ENCODE peak calls at places on chromosomes 1 and 21, in six cellular contexts. D is spleen; V is naive thymus-derived CD4-positive, alpha-beta T cell; F is HCT116; B is right atrium auricular region; H is aorta. G is an unnamed sample.

GRCh38 chr21:44814498-44815023 is 3.3 kb downstream of the SUMO3 start:
- DNase-seq in D (no peak), V (no peak), F (no peak), B (no peak), H (no peak), G (no peak)

GRCh38 chr1:43069481-43070050 is 102.5 kb downstream of the EBNA1BP2 start:
- DNase-seq in D (no peak), V (no peak), F (no peak), B (no peak), H (no peak), G (no peak)

GRCh38 chr21:33047231-33047630 is 21.5 kb downstream of the OLIG2 start:
- DNase-seq in D (no peak), V (no peak), F (no peak), B (no peak), H (no peak), G (no peak)

GRCh38 chr1:233606813-233607212 is 7.1 kb upstream of the KCNK1 start:
- DNase-seq in D (no peak), V (no peak), F (no peak), B (no peak), H (no peak), G (no peak)

GRCh38 chr1:247146671-247147070 is 25.1 kb downstream of the ZNF124 start:
- DNase-seq in D (no peak), V (no peak), F (no peak), B (no peak), H (no peak), G (no peak)

GRCh38 chr21:34180826-34181359 is 107.5 kb downstream of the MRPS6 start:
- DNase-seq in D (no peak), V (no peak), F (no peak), B (no peak), H (no peak), G (no peak)

GRCh38 chr1:227892930-227893695 is 54.6 kb downstream of the WNT9A start:
- DNase-seq in D (no peak), V (no peak), F (no peak), B (peak; percentile 47), H (no peak), G (no peak)

GRCh38 chr1:234958066-234958701 is 170.5 kb downstream of the TOMM20 start:
- DNase-seq in D (no peak), V (no peak), F (no peak), B (peak; percentile 56), H (no peak), G (no peak)

GRCh38 chr1:19444399-19445021 is 40.8 kb downstream of the CAPZB start:
- DNase-seq in D (no peak), V (no peak), F (no peak), B (no peak), H (no peak), G (no peak)

GRCh38 chr1:192766009-192766625 is 42.7 kb upstream of the RGS2 start:
- DNase-seq in D (no peak), V (no peak), F (no peak), B (no peak), H (no peak), G (no peak)

GRCh38 chr1:91900538-91900937 is 14.6 kb upstream of the TGFBR3 start:
- DNase-seq in D (no peak), V (no peak), F (no peak), B (no peak), H (no peak), G (no peak)

GRCh38 chr1:220999872-221000863 is 120.9 kb downstream of the HLX start:
- DNase-seq in D (no peak), V (no peak), F (no peak), B (peak; percentile 72), H (peak; percentile 54), G (no peak)

GRCh38 chr1:57489342-57490036 is 65.6 kb upstream of the DAB1 start:
- DNase-seq in D (no peak), V (no peak), F (no peak), B (no peak), H (no peak), G (no peak)

GRCh38 chr1:167135281-167135840 is 41.5 kb downstream of the STYXL2 start:
- DNase-seq in D (no peak), V (no peak), F (no peak), B (no peak), H (no peak), G (no peak)

GRCh38 chr1:209375681-209376360 is 207.7 kb upstream of the CAMK1G start:
- DNase-seq in D (no peak), V (no peak), F (no peak), B (no peak), H (no peak), G (no peak)

GRCh38 chr1:8097077-8097799 is 71.1 kb upstream of the ERRFI1 start:
- DNase-seq in D (no peak), V (no peak), F (peak; percentile 98), B (no peak), H (no peak), G (no peak)

GRCh38 chr1:33152685-33153432 is 29.0 kb downstream of the TRIM62 start:
- DNase-seq in D (no peak), V (no peak), F (no peak), B (peak; percentile 75), H (peak; percentile 79), G (no peak)

GRCh38 chr1:168485048-168485447 is 58.7 kb downstream of the XCL2 start:
- DNase-seq in D (no peak), V (no peak), F (no peak), B (no peak), H (peak; percentile 55), G (no peak)

GRCh38 chr1:161052899-161053298 is 7.1 kb upstream of the USF1 start:
- DNase-seq in D (no peak), V (no peak), F (no peak), B (no peak), H (no peak), G (no peak)

GRCh38 chr1:47805826-47806450 is 191.2 kb downstream of the TRABD2B start:
- DNase-seq in D (no peak), V (no peak), F (no peak), B (no peak), H (no peak), G (no peak)

GRCh38 chr1:84174051-84174556 is 30.0 kb downstream of the PRKACB start:
- DNase-seq in D (no peak), V (no peak), F (peak; percentile 94), B (no peak), H (no peak), G (no peak)

GRCh38 chr21:34593954-34594531 is 20.9 kb downstream of the RCAN1 start:
- DNase-seq in D (no peak), V (no peak), F (no peak), B (no peak), H (no peak), G (no peak)

GRCh38 chr1:22257286-22258275 is 114.7 kb upstream of the WNT4 start:
- DNase-seq in D (no peak), V (no peak), F (no peak), B (no peak), H (no peak), G (no peak)

GRCh38 chr1:22259581-22260282 is 116.8 kb upstream of the WNT4 start:
- DNase-seq in D (no peak), V (no peak), F (no peak), B (no peak), H (no peak), G (no peak)

GRCh38 chr1:22260860-22261432 is 118.0 kb upstream of the WNT4 start:
- DNase-seq in D (no peak), V (no peak), F (no peak), B (no peak), H (no peak), G (no peak)

GRCh38 chr1:22256213-22256512 is 113.3 kb upstream of the WNT4 start:
- DNase-seq in D (no peak), V (no peak), F (no peak), B (no peak), H (no peak), G (no peak)

DNA sequence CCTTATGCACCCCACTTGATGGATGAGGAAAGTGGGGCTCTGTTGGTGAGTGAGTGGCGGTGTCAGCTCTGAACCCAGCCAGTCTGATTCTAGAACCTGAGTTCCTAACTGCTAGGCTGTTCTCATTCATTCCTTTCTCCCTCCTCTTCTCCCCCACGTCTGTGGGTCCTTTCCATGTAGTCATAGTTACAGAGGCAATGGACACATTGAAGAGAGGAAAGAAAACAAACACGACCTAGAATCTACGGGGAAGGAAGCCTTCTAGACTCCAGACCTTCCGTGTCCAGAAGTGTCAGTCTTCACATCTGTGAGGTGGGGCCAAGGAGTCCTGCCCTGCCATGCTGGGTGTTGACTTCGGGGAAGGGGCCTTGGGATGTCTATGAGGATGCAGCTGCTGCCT is 115.8 kb upstream of the WNT4 start:
- DNase-seq in D (no peak), V (no peak), F (no peak), B (no peak), H (no peak), G (no peak)
- H3K4me3 ChIP-seq in D (no peak overlapping the region), V (no peak overlapping the region), F (no peak overlapping the region), B (no peak overlapping the region), H (no peak overlapping the region), G (no peak overlapping the region)

DNA sequence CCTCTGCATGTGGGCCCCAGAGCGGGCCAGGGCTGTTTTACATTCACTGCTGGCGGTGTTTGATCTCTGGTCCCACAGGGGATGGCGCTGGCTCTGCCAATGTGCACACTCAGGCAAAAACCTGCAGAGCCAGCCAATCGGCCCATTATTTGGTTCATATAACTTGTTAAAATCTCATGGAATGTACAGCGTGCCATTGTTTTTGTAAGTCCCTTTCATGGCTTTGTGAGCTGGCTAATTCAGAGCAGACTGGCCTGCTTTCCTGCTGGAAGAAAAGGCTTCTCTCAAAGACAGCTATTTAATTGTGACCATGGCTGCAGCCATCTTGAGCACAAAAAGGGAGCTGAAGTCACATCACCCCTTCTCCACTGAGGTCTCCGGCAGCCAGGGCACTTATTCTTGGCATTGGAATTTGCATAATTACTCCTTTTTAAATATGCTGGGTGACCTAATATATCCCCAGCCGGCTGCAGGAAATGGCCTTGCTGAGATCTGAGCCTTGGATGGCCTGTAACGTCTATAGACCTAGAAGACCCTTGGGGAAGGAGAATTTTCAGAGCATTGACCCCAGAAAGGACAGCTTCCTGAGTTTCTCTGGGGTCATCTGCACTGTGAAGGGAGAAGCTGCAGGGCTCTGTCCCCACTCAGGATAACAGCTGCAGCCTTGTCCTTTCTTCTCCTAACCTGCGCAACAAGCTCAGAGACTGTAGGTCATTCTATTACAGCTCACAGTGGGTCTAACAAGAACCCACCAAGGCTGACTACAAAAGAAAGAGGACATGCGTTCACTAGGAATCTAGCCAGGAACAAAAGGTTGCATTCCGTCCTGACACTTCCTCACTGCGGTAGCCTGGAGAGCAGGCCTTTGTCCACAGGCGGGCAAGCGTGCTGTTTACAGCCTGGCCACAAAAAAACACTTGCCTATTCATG is 45.8 kb downstream of the BCAR3 start:
- DNase-seq in D (no peak), V (no peak), F (no peak), B (peak; percentile 58), H (no peak), G (peak; percentile 79)
- H3K27ac ChIP-seq in D (no peak overlapping the region), V (no peak overlapping the region), F (no peak overlapping the region), B (peak overlapping the region; percentile 12), H (no peak overlapping the region), G (peak overlapping the region; percentile 38)

DNA sequence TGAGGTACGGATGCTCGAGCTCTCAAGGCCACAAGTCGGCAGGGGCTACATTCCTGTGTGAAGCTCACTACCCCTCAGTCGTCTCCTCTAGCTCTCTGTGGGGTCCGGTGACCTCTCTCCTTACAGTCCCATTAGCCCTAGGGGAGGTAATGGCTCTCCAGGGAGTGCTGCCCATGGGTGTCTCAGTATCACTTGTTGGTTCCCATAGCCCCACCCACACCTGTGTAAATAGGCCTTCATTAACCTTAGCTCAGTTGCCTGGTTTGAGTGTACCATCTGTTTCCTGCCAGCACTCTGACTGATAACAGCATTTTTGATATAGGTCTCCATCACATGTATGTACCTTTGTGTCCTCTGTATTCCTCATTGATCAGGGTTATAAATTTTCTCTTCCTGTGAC is 133.2 kb upstream of the KCNJ15 start:
- DNase-seq in D (no peak), V (no peak), F (no peak), B (no peak), H (no peak), G (no peak)
- H3K9me3 ChIP-seq in D (no peaks in the 10 kb centered on the region), V (no peaks in the 10 kb centered on the region), F (peaks cover 5% of the 10 kb centered on the region), B (no peaks in the 10 kb centered on the region), H (no peaks in the 10 kb centered on the region), G (no peaks in the 10 kb centered on the region)

GRCh38 chr1:207811319-207811718 is 59.5 kb downstream of the CD46 start:
- DNase-seq in D (no peak), V (no peak), F (no peak), B (no peak), H (no peak), G (no peak)
- H3K4me3 ChIP-seq in D (no peak overlapping the region), V (no peak overlapping the region), F (no peak overlapping the region), B (no peak overlapping the region), H (no peak overlapping the region), G (no peak overlapping the region)

G was measured in iPS DF 6.9.